ENCODE peak calls at places on chromosomes 13 and 19, in five cellular contexts. G is nucleus accumbens; M is naive thymus-derived CD8-positive, alpha-beta T cell; E is stimulated activated CD4-positive, alpha-beta T cell treated with anti-CD3 and anti-CD28 coated beads, Interleukin-1b, Interleukin-23, amount 100 ng/mL, for 1 hour; W is iPS-NIHi11. L is an unnamed sample.

GRCh38 chr13:34654682-34655081 is 287.4 kb upstream of the NBEA start:
- DNase-seq in G (no peak), M (no peak), E (no peak), W (no peak), L (no peak)

GRCh38 chr13:30133976-30134375 is 173.4 kb downstream of the KATNAL1 start:
- DNase-seq in G (no peak), M (no peak), E (no peak), W (no peak), L (no peak)

GRCh38 chr19:19480688-19481087 is 34.7 kb downstream of the TSSK6 start:
- DNase-seq in G (no peak), M (no peak), E (no peak), W (no peak), L (no peak)

GRCh38 chr13:46893221-46893620 is 3.6 kb downstream of the HTR2A start:
- DNase-seq in G (no peak), M (no peak), E (no peak), W (no peak), L (no peak)

GRCh38 chr19:7748756-7749155 is 1.4 kb upstream of the CD209 start:
- DNase-seq in G (no peak), M (no peak), E (no peak), W (peak; percentile 69), L (no peak)

GRCh38 chr13:95182570-95183285 is 118.5 kb downstream of the ABCC4 start:
- DNase-seq in G (no peak), M (no peak), E (no peak), W (no peak), L (no peak)

GRCh38 chr19:14901675-14902260 is 15.8 kb upstream of the OR7A17 start:
- DNase-seq in G (no peak), M (no peak), E (no peak), W (no peak), L (no peak)

GRCh38 chr19:46626441-46626840 is 1.6 kb upstream of the PTGIR start:
- DNase-seq in G (no peak), M (no peak), E (no peak), W (no peak), L (no peak)

L was measured in naive thymus-derived CD4-positive, alpha-beta T cell.